ENCODE peak calls at places on chromosomes 7 and 10, in four cellular contexts. Z, S, T and R are unnamed samples.

GRCh38 chr7:81330108-81330507 is 411.3 kb upstream of the SEMA3C start:
- DNase-seq in Z (no peak), T (no peak), S (no peak), R (no peak)

GRCh38 chr10:110764378-110764777 is 107.3 kb upstream of the PDCD4 start:
- DNase-seq in S (no peak), Z (no peak), T (no peak), R (no peak)

GRCh38 chr10:117530791-117531190 is 11.8 kb upstream of the EMX2 start:
- DNase-seq in Z (no peak), S (no peak), T (no peak), R (no peak)

GRCh38 chr10:118148245-118148644 is 101.5 kb upstream of the RAB11FIP2 start:
- DNase-seq in Z (no peak), T (no peak), S (no peak), R (no peak)

GRCh38 chr10:72329290-72330058 is 25.2 kb downstream of the DNAJB12 start:
- DNase-seq in S (no peak), T (no peak), Z (no peak), R (no peak)

GRCh38 chr10:43355749-43356371 is 15.6 kb upstream of the FXYD4 start:
- DNase-seq in T (no peak), S (no peak), Z (no peak), R (no peak)

GRCh38 chr7:128167316-128167691 is 73.8 kb upstream of the LEP start:
- DNase-seq in S (peak; percentile 64), T (peak; percentile 14), Z (no peak), R (peak; percentile 14)

GRCh38 chr7:19378340-19378704 is 233.1 kb upstream of the FERD3L start:
- DNase-seq in S (no peak), T (no peak), Z (no peak), R (no peak)

GRCh38 chr10:44673245-44673999 is 237.7 kb upstream of the TMEM72 start:
- DNase-seq in S (no peak), Z (no peak), T (no peak), R (no peak)

GRCh38 chr10:6056411-6057135 is 5.6 kb downstream of the IL2RA start:
- DNase-seq in T (no peak), Z (no peak), S (no peak), R (no peak)